ENCODE peak calls at places on chromosomes 6 and 20, in six cellular contexts. J is AG08396; U is HT1080; N is activated CD4-positive, alpha-beta T cell treated with anti-CD3 and anti-CD28 coated beads, Interleukin-2, amount 50 U/mL, for 1 hour; X is stomach; Y is HepG2. V is an unnamed sample.

GRCh38 chr6:30122515-30122914 is 9.6 kb upstream of the TRIM31 start:
- DNase-seq in U (no peak), Y (no peak), J (no peak), X (no peak), N (no peak), V (no peak)

GRCh38 chr20:37200926-37201826 is 21.8 kb upstream of the MROH8 start:
- DNase-seq in N (no peak), U (no peak), X (no peak), Y (no peak), J (no peak), V (no peak)

GRCh38 chr6:9540534-9541126 is 874.2 kb downstream of the TFAP2A start:
- DNase-seq in J (peak), U (peak), N (no peak), Y (peak), X (no peak), V (no peak)

GRCh38 chr6:11537229-11538048 is at the start of gene TMEM170B:
- DNase-seq in Y (peak), N (peak), X (peak), J (peak), U (peak), V (peak)

GRCh38 chr6:8462169-8462568 is 26.8 kb upstream of the SLC35B3 start:
- DNase-seq in X (no peak), N (no peak), Y (no peak), U (peak), J (no peak), V (no peak)

GRCh38 chr6:10268111-10268510 is 146.8 kb downstream of the TFAP2A start:
- DNase-seq in U (no peak), Y (no peak), N (no peak), J (no peak), X (no peak), V (no peak)

GRCh38 chr20:36493801-36494114 is 47.6 kb upstream of the MYL9 start:
- DNase-seq in Y (no peak), U (peak), N (no peak), J (peak), X (peak), V (peak)

GRCh38 chr20:38779247-38780097 is 26.0 kb upstream of the PPP1R16B start:
- DNase-seq in X (no peak), U (no peak), J (no peak), N (no peak), Y (no peak), V (no peak)

GRCh38 chr6:154491567-154492470 is 18.7 kb downstream of the CNKSR3 start:
- DNase-seq in N (no peak), J (no peak), X (no peak), Y (no peak), U (no peak), V (no peak)

GRCh38 chr6:134535831-134536230 is 217.9 kb upstream of the SGK1 start:
- DNase-seq in N (no peak), X (no peak), J (no peak), U (no peak), Y (no peak), V (no peak)

GRCh38 chr6:74534485-74535211 is 671.2 kb downstream of the COL12A1 start:
- DNase-seq in Y (peak), X (no peak), J (peak), U (no peak), N (no peak), V (peak)

GRCh38 chr6:32973144-32973854 is 4.9 kb downstream of the BRD2 start:
- DNase-seq in N (no peak), Y (peak), U (peak), J (no peak), X (peak), V (no peak)

GRCh38 chr6:2235782-2236495 is 9.5 kb downstream of the GMDS start:
- DNase-seq in X (no peak), N (no peak), J (no peak), Y (no peak), U (no peak), V (no peak)

GRCh38 chr6:52285174-52286068 is 879 bp upstream of the MCM3 start:
- DNase-seq in Y (peak), J (no peak), U (no peak), N (no peak), X (no peak), V (no peak)